ENCODE peak calls at places on chromosome 1, in nine cellular contexts. D is ovary; S is left ventricle myocardium inferior; M is A549; T is kidney; H is right lobe of liver; L is CD8-positive, alpha-beta T cell; V is lung; C is colonic mucosa. P is an unnamed sample.
A peak's percentile ranks its signal among the peaks of the same experiment; 100 is the strongest.

GRCh38 chr1:51297401-51298321 is 32.7 kb downstream of the TTC39A start:
- DNase-seq in D (no peak), S (no peak), T (peak; percentile 74), V (no peak), H (no peak), C (peak; percentile 64), M (no peak), L (no peak), P (no peak)

GRCh38 chr1:185497177-185497576 is 180.1 kb upstream of the IVNS1ABP start:
- DNase-seq in C (no peak), L (no peak), H (no peak), S (no peak), T (no peak), V (no peak), M (no peak), D (no peak), P (no peak)

GRCh38 chr1:230568008-230568407 is 74.3 kb upstream of the COG2 start:
- DNase-seq in H (no peak), D (no peak), T (no peak), M (peak; percentile 14), C (peak; percentile 65), S (no peak), V (no peak), L (no peak), P (peak; percentile 56)

GRCh38 chr1:6183520-6183989 is 3.4 kb upstream of the CHD5 start:
- DNase-seq in L (no peak), C (no peak), D (no peak), T (peak; percentile 45), V (no peak), M (no peak), H (no peak), S (no peak), P (no peak)

GRCh38 chr1:103106426-103107321 is 1.6 kb downstream of the COL11A1 start:
- DNase-seq in V (peak; percentile 37), H (no peak), L (no peak), M (peak; percentile 11), C (no peak), D (peak; percentile 15), S (no peak), T (no peak), P (peak; percentile 32)

GRCh38 chr1:41485605-41486004 is 1.1 kb upstream of the EDN2 start:
- DNase-seq in V (no peak), S (no peak), C (no peak), H (peak; percentile 47), L (no peak), M (peak; percentile 35), T (peak; percentile 66), D (no peak), P (peak; percentile 54)

GRCh38 chr1:231940721-231941120 is 314.1 kb downstream of the DISC1 start:
- DNase-seq in D (no peak), M (no peak), T (no peak), S (no peak), C (no peak), L (no peak), H (no peak), V (no peak), P (no peak)

GRCh38 chr1:147721711-147722110 is 38.7 kb downstream of the GJA5 start:
- DNase-seq in D (no peak), V (no peak), S (no peak), L (no peak), H (no peak), T (no peak), M (no peak), C (no peak), P (no peak)

GRCh38 chr1:10628685-10629084 is 153.9 kb downstream of the PEX14 start:
- DNase-seq in C (no peak), H (peak; percentile 95), T (no peak), L (no peak), D (peak; percentile 71), M (no peak), S (peak; percentile 78), V (no peak), P (peak; percentile 75)

GRCh38 chr1:10630661-10631120 is 155.9 kb downstream of the PEX14 start:
- DNase-seq in V (no peak), M (no peak), H (peak; percentile 45), T (no peak), C (no peak), S (peak; percentile 8), L (no peak), D (no peak), P (no peak)

GRCh38 chr1:10631121-10631810 is 156.5 kb downstream of the PEX14 start:
- DNase-seq in H (peak; percentile 39), T (peak; percentile 61), M (no peak), V (no peak), L (no peak), C (no peak), D (no peak), S (peak; percentile 10), P (no peak)

GRCh38 chr1:10629091-10629815 is 154.5 kb downstream of the PEX14 start:
- DNase-seq in D (no peak), M (no peak), H (peak; percentile 57), C (no peak), T (peak; percentile 73), L (no peak), S (no peak), V (no peak), P (no peak)

DNA sequence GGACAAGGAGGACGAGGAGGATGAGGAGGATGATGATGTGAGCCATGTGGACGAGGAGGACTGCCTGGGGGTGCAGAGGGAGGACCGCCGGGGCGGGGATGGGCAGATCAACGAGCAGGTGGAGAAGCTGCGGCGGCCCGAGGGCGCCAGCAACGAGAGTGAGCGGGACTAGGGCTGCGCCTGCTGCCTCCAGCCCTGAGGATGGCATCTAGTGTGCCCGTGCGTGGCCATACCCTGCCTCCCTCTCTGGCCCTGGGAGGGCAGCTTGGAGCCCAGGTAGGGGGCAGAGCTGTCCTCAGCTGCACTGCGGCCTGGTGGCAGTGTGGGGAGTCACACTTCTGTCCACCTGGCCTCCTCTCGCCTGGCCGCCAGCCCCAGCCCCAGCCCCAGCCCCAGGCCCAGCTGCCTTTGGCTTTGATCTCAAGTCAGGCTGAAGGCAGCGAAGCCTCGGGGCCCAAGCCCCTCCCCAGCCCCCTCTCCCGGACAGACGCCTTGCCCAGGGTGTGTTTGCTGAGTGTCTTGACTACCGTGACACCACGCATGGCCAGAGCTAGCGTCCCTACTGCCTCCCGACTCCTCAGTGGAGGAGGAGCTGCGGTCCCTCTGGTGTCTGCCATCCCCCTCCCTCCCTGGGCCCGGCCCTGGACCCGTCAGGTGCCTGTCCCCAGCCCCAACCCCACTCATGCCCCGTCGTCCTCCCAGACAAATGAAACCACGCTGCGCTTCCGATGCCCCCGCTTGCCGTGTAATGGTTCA is 155.2 kb downstream of the PEX14 start:
- DNase-seq in C (no peak), M (no peak), T (peak; percentile 75), H (peak; percentile 54), D (no peak), V (no peak), S (peak; percentile 13), L (no peak), P (no peak)
- TF ChIP-seq CTCF in C (no peak), M (no peak), T (no peak), H (no peak), D (no peak), V (no peak), S (no peak), L (no peak), P (no peak)

DNA sequence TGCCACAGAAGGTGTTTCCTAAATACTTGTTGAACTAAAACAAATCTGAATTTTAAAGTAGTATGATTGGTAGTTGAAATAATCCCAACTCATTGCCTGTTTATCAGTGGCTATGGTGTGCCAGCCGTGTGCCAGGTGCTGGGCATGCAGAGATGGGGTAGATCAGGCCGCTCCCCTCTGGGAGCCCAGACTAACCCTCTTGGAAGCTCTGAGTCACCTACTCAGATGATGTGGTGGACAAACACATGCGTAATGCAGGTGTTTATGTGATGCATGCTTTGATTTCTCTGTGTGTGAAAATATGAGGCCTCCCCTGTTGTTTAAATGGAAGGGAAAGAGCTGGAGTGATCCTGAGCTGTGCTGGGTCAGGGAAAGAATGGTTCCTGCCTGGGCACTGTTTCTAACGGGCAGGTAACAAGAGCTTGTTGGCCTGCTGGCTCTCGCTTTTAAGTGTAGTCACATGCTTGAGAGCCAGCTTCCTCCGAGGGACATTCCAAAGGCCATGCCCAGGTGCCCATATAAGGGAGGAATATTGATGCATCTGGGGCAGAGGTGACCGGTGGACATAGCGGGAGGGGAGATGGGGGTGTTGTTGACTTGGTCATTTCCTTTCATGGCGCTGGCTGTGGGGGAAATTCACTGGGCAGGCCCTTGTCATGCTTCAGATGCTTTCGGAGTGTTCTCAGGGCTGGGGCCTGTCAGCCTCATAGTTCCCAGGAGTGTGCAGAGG is 10.2 kb downstream of the MFN2 start:
- DNase-seq in V (peak; percentile 55), H (peak; percentile 82), D (no peak), C (no peak), T (no peak), M (no peak), S (peak; percentile 75), L (no peak), P (no peak)
- H3K27ac ChIP-seq in V (peak overlapping the region; percentile 95), H (peak overlapping the region; percentile 99), D (no peak overlapping the region), C (no peak overlapping the region), T (no peak overlapping the region), M (no peak overlapping the region), S (peak overlapping the region; percentile 97), L (no peak overlapping the region), P (no peak overlapping the region)

GRCh38 chr1:62912028-62912638 is 128.2 kb downstream of the ATG4C start:
- DNase-seq in M (peak; percentile 2), H (no peak), T (no peak), L (no peak), C (no peak), D (no peak), S (no peak), V (no peak), P (no peak)
- TF ChIP-seq CTCF in M (peak; percentile 43), H (peak; percentile 35), T (peak; percentile 40), L (no peak), C (peak; percentile 63), D (no peak), S (peak; percentile 56), V (peak; percentile 6), P (no peak)

GRCh38 chr1:170664828-170665617 is 1.1 kb downstream of the PRRX1 start:
- DNase-seq in L (no peak), V (no peak), S (peak; percentile 55), T (peak; percentile 74), H (no peak), D (peak; percentile 57), C (peak; percentile 30), M (no peak), P (no peak)

GRCh38 chr1:170663441-170664282 is at the start of gene PRRX1:
- DNase-seq in T (no peak), D (peak; percentile 64), V (no peak), H (no peak), M (no peak), S (no peak), C (no peak), L (no peak), P (no peak)

GRCh38 chr1:170663011-170663410 is 920 bp upstream of the PRRX1 start:
- DNase-seq in T (no peak), S (no peak), V (no peak), M (no peak), C (no peak), L (no peak), H (no peak), D (no peak), P (no peak)

GRCh38 chr1:170665625-170666024 is 1.7 kb downstream of the PRRX1 start:
- DNase-seq in S (no peak), T (no peak), V (no peak), C (no peak), L (no peak), M (no peak), D (no peak), H (no peak), P (no peak)

DNA sequence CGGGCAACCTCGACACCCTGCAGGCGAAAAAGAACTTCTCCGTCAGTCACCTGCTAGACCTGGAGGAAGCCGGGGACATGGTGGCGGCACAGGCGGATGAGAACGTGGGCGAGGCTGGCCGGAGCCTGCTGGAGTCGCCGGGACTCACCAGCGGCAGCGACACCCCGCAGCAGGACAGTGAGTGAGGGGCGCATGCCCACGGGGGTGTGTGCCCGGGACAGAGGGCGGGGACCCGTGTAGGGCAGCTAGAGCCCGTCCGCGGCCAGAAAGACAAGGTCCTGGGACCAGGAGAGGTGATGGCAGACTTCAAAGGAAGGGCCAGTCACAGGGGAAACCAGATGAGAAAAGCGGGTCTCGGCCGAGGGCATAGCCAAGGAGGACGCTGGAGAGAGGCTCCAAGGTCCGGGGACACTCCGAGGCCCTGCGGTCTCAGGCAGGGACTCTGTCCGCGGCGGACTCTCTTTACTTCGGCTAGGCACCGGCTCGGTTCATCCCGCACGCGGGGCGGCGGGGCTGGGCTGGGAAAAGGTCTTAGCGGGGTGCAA is 424 bp downstream of the PRRX1 start:
- DNase-seq in L (no peak), H (no peak), D (no peak), M (peak; percentile 38), V (no peak), C (no peak), S (peak; percentile 34), T (peak; percentile 75), P (peak; percentile 21)
- H3K27ac ChIP-seq in L (no peak overlapping the region), H (no peak overlapping the region), D (peak overlapping the region; percentile 85), M (no peak overlapping the region), V (peak overlapping the region; percentile 87), C (no peak overlapping the region), S (peak overlapping the region; percentile 92), T (no peak overlapping the region), P (no peak overlapping the region)

P was measured in pancreas.